ENCODE peak calls at places on chromosomes 3 and 15, in seven cellular contexts. O, D, C, I, S, X and E are unnamed samples.

GRCh38 chr15:81151389-81151788 is 17.3 kb downstream of the CFAP161 start:
- DNase-seq in S (no peak), D (no peak), I (no peak), C (no peak), O (no peak), X (no peak), E (no peak)

GRCh38 chr3:148604270-148605085 is 93.2 kb upstream of the AGTR1 start:
- DNase-seq in O (no peak), D (no peak), X (no peak), S (no peak), C (no peak), I (no peak), E (no peak)

GRCh38 chr3:129599607-129600006 is 6.9 kb downstream of the PLXND1 start:
- DNase-seq in S (no peak), X (no peak), O (peak; percentile 65), I (no peak), D (no peak), C (peak; percentile 91), E (no peak)

GRCh38 chr3:158102219-158102612 is 4.0 kb downstream of the SHOX2 start:
- DNase-seq in I (no peak), X (no peak), D (no peak), S (no peak), C (no peak), O (no peak), E (no peak)

GRCh38 chr3:170741756-170742530 is 128.1 kb downstream of the RPL22L1 start:
- DNase-seq in O (no peak), C (no peak), D (no peak), S (no peak), X (no peak), I (no peak), E (no peak)

GRCh38 chr15:56739474-56739873 is 6.2 kb upstream of the ZNF280D start:
- DNase-seq in D (no peak), S (no peak), C (no peak), O (no peak), I (no peak), X (no peak), E (no peak)

GRCh38 chr3:46952813-46953212 is 23.7 kb downstream of the CCDC12 start:
- DNase-seq in S (no peak), I (no peak), X (no peak), D (no peak), O (no peak), C (no peak), E (no peak)

GRCh38 chr3:13209334-13209733 is 136.1 kb upstream of the IQSEC1 start:
- DNase-seq in I (no peak), X (no peak), O (no peak), D (no peak), S (no peak), C (no peak), E (no peak)

GRCh38 chr3:1183320-1184048 is 90.7 kb downstream of the CNTN6 start:
- DNase-seq in X (no peak), O (no peak), C (no peak), D (no peak), I (no peak), S (no peak), E (no peak)

GRCh38 chr15:61380270-61380669 is 151.2 kb upstream of the RORA start:
- DNase-seq in O (no peak), I (no peak), S (no peak), D (no peak), X (no peak), C (no peak), E (no peak)

GRCh38 chr15:85733415-85733814 is 61.3 kb downstream of the KLHL25 start:
- DNase-seq in C (no peak), X (no peak), I (no peak), S (no peak), D (no peak), O (no peak), E (no peak)

GRCh38 chr3:52054689-52055511 is 1.5 kb downstream of the DUSP7 start:
- DNase-seq in I (no peak), S (no peak), X (no peak), D (no peak), O (no peak), C (peak; percentile 33), E (no peak)

GRCh38 chr3:28247286-28247685 is 5.9 kb downstream of the CMC1 start:
- DNase-seq in D (no peak), O (no peak), S (no peak), C (no peak), I (no peak), X (no peak), E (no peak)

DNA sequence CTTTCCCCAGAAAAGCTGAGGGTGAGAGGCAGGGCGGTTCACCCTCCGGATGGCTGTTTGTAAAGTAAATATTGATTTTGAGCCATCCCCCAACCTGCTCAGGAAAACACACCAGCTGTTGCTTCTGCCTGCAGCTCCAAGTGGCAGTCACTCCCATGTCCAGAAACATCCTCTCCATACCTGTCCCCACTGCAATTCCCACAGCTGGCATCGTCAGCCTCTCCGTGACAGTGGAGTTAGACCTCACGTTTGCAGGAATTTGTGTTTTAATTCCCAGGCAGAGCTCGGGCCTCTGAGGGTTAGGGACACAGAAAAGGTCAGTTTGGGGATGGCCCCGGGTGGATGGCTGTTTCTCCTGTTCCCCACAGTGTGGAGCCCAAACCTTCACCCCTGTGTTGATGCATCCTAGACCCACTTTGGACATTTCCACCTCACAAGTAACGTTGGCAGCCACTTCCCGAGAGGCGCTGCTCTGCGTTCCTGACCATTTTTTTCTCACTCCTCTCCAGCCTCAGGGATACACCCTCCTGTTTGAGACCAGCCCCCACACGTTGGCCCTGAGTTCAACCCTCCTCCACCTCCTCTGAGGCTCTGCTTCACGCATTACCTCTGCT is 11.8 kb upstream of the FAM174B start:
- DNase-seq in S (no peak), O (no peak), C (no peak), X (no peak), D (no peak), I (no peak), E (no peak)
- H3K27ac ChIP-seq in S (peak overlapping the region; percentile 66), O (peak overlapping the region; percentile 89), C (no peak overlapping the region), X (no peak overlapping the region), D (peak overlapping the region; percentile 76), I (no peak overlapping the region), E (no peak overlapping the region)

DNA sequence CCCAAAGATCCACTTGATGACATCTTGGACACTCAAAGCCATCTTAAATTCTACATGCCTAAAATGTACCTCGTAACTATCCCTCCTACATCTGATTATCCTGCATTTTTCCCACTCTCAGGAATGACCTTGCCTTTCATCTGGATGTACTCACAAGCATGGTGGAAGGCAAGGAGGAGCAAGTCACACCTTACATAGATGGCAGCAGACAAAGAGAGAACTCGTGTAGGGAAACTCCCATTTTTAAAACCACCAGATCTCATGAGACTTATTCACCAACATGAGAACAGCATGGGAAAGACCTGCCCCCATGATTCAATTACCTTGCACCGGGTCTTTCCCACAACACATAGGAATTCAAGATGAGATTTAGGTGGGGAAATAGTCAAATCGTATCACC is 616.0 kb downstream of the MCTP2 start:
- DNase-seq in I (no peak), O (no peak), X (no peak), S (no peak), C (no peak), D (no peak), E (no peak)
- H3K27ac ChIP-seq in I (no peak overlapping the region), O (no peak overlapping the region), X (no peak overlapping the region), S (no peak overlapping the region), C (no peak overlapping the region), D (no peak overlapping the region), E (no peak overlapping the region)

DNA sequence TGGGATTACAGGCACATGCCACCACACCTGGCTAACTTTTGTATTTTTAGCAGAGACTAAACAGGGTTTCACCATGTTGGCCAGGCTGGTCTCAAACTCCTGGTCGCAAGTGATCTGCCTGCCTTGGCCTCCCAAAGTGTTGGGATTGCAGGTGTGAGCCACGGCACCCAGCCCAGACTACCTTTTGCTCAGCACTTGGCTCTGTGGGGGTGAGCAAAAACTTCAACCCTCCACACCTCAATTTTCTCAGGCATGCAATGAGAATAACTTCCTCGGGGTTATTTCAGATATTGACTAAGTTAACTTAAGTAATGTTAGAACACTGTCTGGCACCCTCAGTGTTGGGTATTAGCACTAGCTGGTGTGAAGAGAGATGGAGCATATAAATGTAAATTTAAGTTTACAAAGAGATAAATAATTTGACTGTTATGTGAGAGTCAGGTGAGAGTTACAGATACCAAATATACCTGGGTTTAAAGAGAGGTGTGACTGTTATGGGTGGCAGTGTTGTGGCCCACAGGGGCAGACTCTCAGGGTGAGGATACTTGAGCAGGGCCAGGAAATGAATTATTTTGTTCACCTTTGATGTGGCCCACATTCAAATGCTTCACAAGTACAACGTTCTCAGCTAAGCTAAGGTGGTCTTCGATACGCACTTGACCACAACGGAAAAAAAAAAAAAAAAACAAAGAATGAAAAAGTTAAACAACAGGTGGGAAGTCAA is 29.0 kb downstream of the CPOX start:
- DNase-seq in I (peak; percentile 34), O (no peak), X (no peak), C (no peak), D (no peak), S (no peak), E (no peak)
- H3K27ac ChIP-seq in I (peak overlapping the region; percentile 77), O (no peak overlapping the region), X (peak overlapping the region; percentile 83), C (no peak overlapping the region), D (no peak overlapping the region), S (peak overlapping the region; percentile 31), E (peak overlapping the region; percentile 46)

DNA sequence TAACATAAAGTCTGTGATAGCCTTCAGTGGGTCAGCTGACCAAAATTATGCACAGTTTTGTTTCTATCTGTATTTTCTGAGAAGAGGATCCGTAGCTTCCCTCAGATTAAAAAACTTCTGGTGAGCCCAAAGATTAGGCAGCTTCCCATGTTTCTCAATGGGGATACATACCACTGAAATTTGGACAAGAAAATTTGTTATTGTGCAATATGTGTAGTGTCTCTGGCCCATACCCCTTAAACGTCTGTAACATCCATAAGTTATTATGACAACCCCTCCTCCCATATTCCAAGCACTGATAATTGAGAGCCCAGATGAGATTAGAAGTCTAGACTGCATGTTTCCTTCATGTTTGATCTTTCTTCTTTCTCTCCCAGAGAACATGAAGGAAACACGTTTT is 1.9 kb upstream of the MITF start:
- DNase-seq in S (no peak), C (no peak), D (no peak), X (no peak), I (no peak), O (no peak), E (no peak)
- H3K27ac ChIP-seq in S (no peak overlapping the region), C (no peak overlapping the region), D (no peak overlapping the region), X (no peak overlapping the region), I (no peak overlapping the region), O (peak overlapping the region; percentile 93), E (no peak overlapping the region)